ENCODE peak calls at places on chromosomes 11 and 22, in eight cellular contexts. M is brain microvascular endothelial cell, A is fibroblast of pulmonary artery, E is sigmoid colon, J is uterus, K is BJ, S is H9, W is PC-3. G is an unnamed sample.

GRCh38 chr11:112884012-112884767 is 77.0 kb upstream of the NCAM1 start:
- DNase-seq in J (peak), E (no peak), S (no peak), K (no peak), W (no peak), M (no peak), A (no peak), G (no peak)

GRCh38 chr22:46024136-46024840 is 47.3 kb upstream of the WNT7B start:
- DNase-seq in W (no peak), K (no peak), E (peak), A (no peak), M (no peak), J (peak), S (no peak), G (no peak)

GRCh38 chr22:18059991-18060390 is 17.8 kb upstream of the PEX26 start:
- DNase-seq in A (no peak), K (no peak), S (no peak), M (no peak), E (no peak), W (no peak), J (no peak), G (no peak)

GRCh38 chr11:35335226-35335625 is 84.1 kb downstream of the SLC1A2 start:
- DNase-seq in E (no peak), J (no peak), M (no peak), A (peak), K (no peak), S (no peak), W (no peak), G (no peak)

GRCh38 chr11:134942633-134943032 is 530.6 kb upstream of the B3GAT1 start:
- DNase-seq in W (no peak), A (no peak), E (no peak), M (peak), S (no peak), K (no peak), J (no peak), G (no peak)

GRCh38 chr11:1867381-1867780 is 14.5 kb downstream of the LSP1 start:
- DNase-seq in J (no peak), S (no peak), K (no peak), M (no peak), W (no peak), E (no peak), A (no peak), G (no peak)

GRCh38 chr22:35192121-35192918 is 65.0 kb upstream of the HMGXB4 start:
- DNase-seq in S (no peak), M (no peak), K (no peak), J (no peak), W (peak), E (no peak), A (no peak), G (no peak)

GRCh38 chr11:114197799-114198500 is 98.2 kb upstream of the NNMT start:
- DNase-seq in W (peak), S (no peak), J (peak), K (peak), E (peak), A (peak), M (peak), G (peak)

GRCh38 chr11:75815345-75815983 is 454 bp downstream of the UVRAG start:
- DNase-seq in E (peak), W (peak), S (peak), J (no peak), K (no peak), A (peak), M (peak), G (peak)

GRCh38 chr11:11332141-11332710 is 20.8 kb downstream of the CSNK2A3 start:
- DNase-seq in W (peak), A (no peak), J (no peak), E (no peak), K (no peak), S (peak), M (no peak), G (no peak)

GRCh38 chr11:64861227-64861970 is 16.9 kb upstream of the CDC42BPG start:
- DNase-seq in E (no peak), S (no peak), M (no peak), A (no peak), K (no peak), W (no peak), J (no peak), G (no peak)

GRCh38 chr11:14672635-14673034 is 29.0 kb downstream of the PDE3B start:
- DNase-seq in J (no peak), W (no peak), E (no peak), S (no peak), M (no peak), K (no peak), A (no peak), G (peak)

GRCh38 chr22:46012182-46012880 is 35.4 kb upstream of the WNT7B start:
- DNase-seq in W (no peak), S (no peak), J (peak), M (no peak), E (peak), K (no peak), A (no peak), G (no peak)

GRCh38 chr11:116310215-116310614 is 462.6 kb downstream of the BUD13 start:
- DNase-seq in S (no peak), K (no peak), J (no peak), E (no peak), W (no peak), A (peak), M (no peak), G (no peak)

GRCh38 chr11:114017723-114018122 is 41.8 kb upstream of the ZBTB16 start:
- DNase-seq in K (no peak), A (peak), W (peak), M (no peak), J (no peak), E (no peak), S (no peak), G (peak)

GRCh38 chr11:36431429-36432092 is 78.5 kb downstream of the TRAF6 start:
- DNase-seq in M (peak), K (peak), A (peak), E (peak), W (peak), J (peak), S (no peak), G (peak)

GRCh38 chr22:27512283-27512761 is 289.2 kb downstream of the MN1 start:
- DNase-seq in W (peak), A (peak), S (no peak), M (peak), E (peak), J (peak), K (peak), G (peak)

GRCh38 chr22:25930710-25931353 is 188.8 kb downstream of the MYO18B start:
- DNase-seq in J (no peak), W (no peak), E (no peak), K (no peak), A (no peak), S (no peak), M (no peak), G (no peak)

GRCh38 chr22:46587492-46588278 is 32.5 kb upstream of the GRAMD4 start:
- DNase-seq in K (no peak), J (no peak), E (no peak), W (no peak), M (no peak), A (no peak), S (peak), G (no peak)

GRCh38 chr11:47863189-47863892 is 15.2 kb upstream of the NUP160 start:
- DNase-seq in S (no peak), J (no peak), K (peak), A (peak), M (peak), W (no peak), E (no peak), G (peak)

GRCh38 chr22:42007922-42008321 is 9.3 kb downstream of the WBP2NL start:
- DNase-seq in K (no peak), M (no peak), J (no peak), E (no peak), A (no peak), S (no peak), W (no peak), G (no peak)

GRCh38 chr11:108975641-108976071 is 310.8 kb downstream of the DDX10 start:
- DNase-seq in J (no peak), M (no peak), A (no peak), K (no peak), E (no peak), W (no peak), S (no peak), G (no peak)

DNA sequence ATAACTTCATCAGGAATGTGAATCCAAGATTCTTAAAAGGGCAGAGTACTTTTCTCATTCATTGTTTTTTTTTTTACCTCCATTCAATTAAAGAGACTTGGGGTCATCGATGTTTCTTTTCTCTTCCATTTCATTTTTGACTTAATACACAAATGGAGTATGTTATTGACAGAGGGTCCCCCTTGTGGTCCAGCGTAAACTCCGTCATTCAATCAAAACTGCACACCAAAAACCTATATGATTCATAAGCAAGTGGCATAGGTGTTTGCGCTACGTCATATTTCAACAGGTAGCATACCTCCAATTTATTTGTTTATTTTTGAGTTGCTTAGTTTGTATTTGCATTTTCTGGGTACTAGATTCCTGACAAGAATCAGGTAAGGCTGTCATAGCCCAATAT is 12.7 kb upstream of the FOLH1 start:
- DNase-seq in K (no peak), W (peak), E (no peak), J (no peak), M (no peak), A (no peak), S (no peak), G (no peak)
- TF ChIP-seq CTCF in K (no peak), W (no peak), E (no peak), J (no peak), M (no peak), A (no peak), S (no peak), G (no peak)

GRCh38 chr11:126357969-126358762 is 2.7 kb downstream of the ST3GAL4 start:
- DNase-seq in J (no peak), S (no peak), M (no peak), W (no peak), A (no peak), E (peak), K (no peak), G (no peak)

GRCh38 chr11:126361400-126361799 is 5.9 kb downstream of the ST3GAL4 start:
- DNase-seq in E (peak), A (no peak), M (no peak), J (no peak), K (no peak), W (no peak), S (no peak), G (no peak)

GRCh38 chr11:126360049-126360446 is 4.6 kb downstream of the ST3GAL4 start:
- DNase-seq in M (no peak), W (no peak), A (no peak), J (no peak), S (no peak), K (no peak), E (no peak), G (no peak)

GRCh38 chr11:126358763-126359160 is 3.3 kb downstream of the ST3GAL4 start:
- DNase-seq in S (no peak), E (peak), A (no peak), J (no peak), K (no peak), M (no peak), W (no peak), G (no peak)

GRCh38 chr11:126359431-126360048 is 4.1 kb downstream of the ST3GAL4 start:
- DNase-seq in K (no peak), E (peak), W (no peak), M (no peak), S (no peak), A (peak), J (peak), G (no peak)
- TF ChIP-seq CTCF in K (peak), E (no peak), W (no peak), M (peak), S (no peak), A (peak), J (no peak), G (peak)

GRCh38 chr11:45079943-45080719 is 66.3 kb upstream of the PRDM11 start:
- DNase-seq in S (no peak), W (no peak), E (no peak), A (no peak), K (no peak), M (no peak), J (no peak), G (no peak)

GRCh38 chr11:45085657-45086501 is 60.6 kb upstream of the PRDM11 start:
- DNase-seq in S (peak), M (no peak), E (no peak), J (no peak), K (no peak), W (no peak), A (no peak), G (no peak)

GRCh38 chr11:45082744-45083543 is 63.5 kb upstream of the PRDM11 start:
- DNase-seq in W (no peak), M (no peak), S (no peak), A (no peak), E (no peak), J (no peak), K (no peak), G (no peak)

GRCh38 chr11:45086526-45086925 is 59.9 kb upstream of the PRDM11 start:
- DNase-seq in W (no peak), E (no peak), M (no peak), A (no peak), S (no peak), K (no peak), J (no peak), G (no peak)

GRCh38 chr11:45083544-45084087 is 62.8 kb upstream of the PRDM11 start:
- DNase-seq in J (no peak), E (no peak), W (peak), A (no peak), K (no peak), M (no peak), S (peak), G (no peak)
- TF ChIP-seq CTCF in J (no peak), E (no peak), W (peak), A (peak), K (peak), M (peak), S (peak), G (peak)

DNA sequence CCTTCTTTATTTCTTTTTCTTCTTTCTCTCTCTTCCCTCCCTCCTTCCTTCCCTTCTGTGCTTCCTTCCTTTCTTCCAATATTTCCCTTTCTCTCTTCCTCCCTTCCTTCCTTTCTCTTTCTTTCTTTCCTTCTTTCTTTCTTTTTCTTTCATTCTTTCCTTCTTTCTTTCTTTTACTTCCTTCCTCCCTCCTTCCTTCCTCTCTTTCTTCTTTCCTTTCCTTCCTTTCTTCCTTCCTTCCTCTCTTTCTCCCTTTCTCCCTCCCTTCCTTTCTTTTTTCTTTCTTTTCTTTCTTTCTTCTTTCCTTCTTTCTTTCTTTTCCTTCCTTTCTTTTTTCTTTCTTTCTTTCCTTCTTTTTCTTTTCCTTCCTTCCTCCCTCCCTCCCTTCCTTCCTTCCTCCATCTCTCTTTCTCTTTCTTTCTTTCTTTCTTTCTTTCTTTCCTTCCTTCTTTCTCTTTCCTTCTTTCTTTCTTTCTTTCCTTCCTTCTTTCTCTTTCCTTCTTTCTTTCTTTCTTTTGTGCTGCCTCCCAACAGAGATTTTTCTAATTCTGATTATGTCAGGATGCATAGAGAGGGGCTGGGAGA is 1.0 kb downstream of the APOBEC3A start:
- DNase-seq in S (no peak), W (no peak), J (no peak), M (no peak), A (no peak), E (no peak), K (no peak), G (no peak)
- TF ChIP-seq CTCF in S (no peak), W (no peak), J (no peak), M (no peak), A (no peak), E (no peak), K (no peak), G (no peak)

DNA sequence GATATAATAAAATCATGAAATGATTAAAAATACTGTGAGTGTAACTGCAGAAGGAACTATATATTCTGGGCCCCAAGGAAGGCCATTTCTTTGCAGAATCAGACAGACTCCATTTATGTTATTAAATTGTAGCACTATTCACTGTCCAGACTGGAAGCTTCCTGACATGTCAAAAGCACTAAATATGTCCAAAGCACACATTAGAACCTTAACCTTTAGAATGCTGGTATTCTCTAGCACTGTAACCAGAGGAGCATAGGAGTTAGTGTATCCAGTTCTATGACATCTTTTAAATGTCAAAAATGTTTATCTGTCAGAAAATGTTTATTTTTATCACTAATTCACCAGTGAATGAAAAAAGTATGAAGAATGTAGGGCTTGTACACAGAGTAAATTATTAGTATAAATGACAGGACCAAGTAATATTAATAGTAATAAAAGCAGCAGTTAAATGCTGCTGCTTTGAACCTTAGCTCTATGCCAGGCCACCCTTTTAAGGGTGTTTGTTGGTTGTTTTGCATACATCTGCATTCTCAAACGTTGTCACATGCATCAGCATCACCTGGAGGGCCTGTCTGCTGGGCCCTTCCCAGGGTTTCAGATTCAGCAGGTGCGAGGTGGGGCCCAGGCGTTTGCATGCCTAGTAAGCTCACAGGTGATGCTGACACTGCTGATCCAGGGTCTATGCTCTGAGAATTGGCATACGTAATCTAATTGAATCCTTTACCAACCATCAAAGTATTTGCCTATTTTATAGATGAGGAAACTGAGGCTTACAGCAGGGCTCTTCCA is 246.7 kb downstream of the CADM1 start:
- DNase-seq in M (no peak), K (no peak), J (no peak), A (no peak), S (peak), W (no peak), E (no peak), G (no peak)
- TF ChIP-seq CTCF in M (no peak), K (no peak), J (no peak), A (no peak), S (no peak), W (no peak), E (no peak), G (no peak)

GRCh38 chr11:92738281-92738680 is 231.2 kb upstream of the MTNR1B start:
- DNase-seq in J (no peak), M (no peak), W (no peak), E (no peak), A (peak), K (no peak), S (no peak), G (no peak)

GRCh38 chr11:92740251-92740650 is 229.2 kb upstream of the MTNR1B start:
- DNase-seq in E (no peak), J (no peak), M (no peak), W (no peak), S (no peak), K (no peak), A (no peak), G (no peak)

GRCh38 chr11:92739020-92739419 is 230.4 kb upstream of the MTNR1B start:
- DNase-seq in W (no peak), K (peak), J (no peak), E (no peak), A (peak), S (no peak), M (peak), G (no peak)

DNA sequence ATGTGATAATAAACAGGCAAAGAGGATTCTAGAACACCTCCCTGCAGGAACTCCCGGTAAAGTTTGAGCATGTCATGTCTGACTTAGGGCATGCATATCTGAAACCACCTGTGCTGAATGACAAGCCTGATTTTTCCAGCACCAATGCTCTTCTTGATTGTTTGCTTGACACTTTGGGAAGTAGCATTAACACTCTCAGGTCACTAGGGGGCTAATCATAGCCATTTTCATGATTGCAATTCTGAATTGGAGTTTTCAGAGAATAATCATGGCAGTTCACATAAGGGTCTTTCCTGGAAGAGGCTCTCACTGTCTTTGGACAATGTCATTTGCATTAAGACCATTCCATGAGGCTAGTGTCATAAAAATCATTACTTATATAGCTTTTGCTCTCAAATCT is 234.4 kb upstream of the MTNR1B start:
- DNase-seq in K (no peak), M (no peak), J (no peak), S (no peak), A (no peak), W (no peak), E (no peak), G (no peak)
- TF ChIP-seq CTCF in K (peak), M (peak), J (no peak), S (peak), A (peak), W (peak), E (no peak), G (peak)

GRCh38 chr22:20063271-20064139 is 16.5 kb upstream of the DGCR8 start:
- DNase-seq in K (no peak), E (peak), J (no peak), W (no peak), A (no peak), S (no peak), M (no peak), G (no peak)
- TF ChIP-seq CTCF in K (no peak), E (no peak), J (no peak), W (no peak), A (no peak), S (peak), M (no peak), G (peak)